ENCODE peak calls at places on chromosomes 5 and 9, in four cellular contexts. One of them, this sample, is unnamed.

GRCh38 chr5:107253246-107253645 is 417.5 kb downstream of the EFNA5 start:
- DNase-seq in GM12878: no peak
- DNase-seq in K562: no peak
- DNase-seq in H1: no peak
- DNase-seq in this sample: no peak

GRCh38 chr9:125495137-125496119 is 211.6 kb downstream of the MAPKAP1 start:
- DNase-seq in GM12878: peak
- DNase-seq in K562: no peak
- DNase-seq in H1: no peak
- DNase-seq in this sample: no peak

GRCh38 chr5:93573627-93573974 is 7.4 kb downstream of the NR2F1-AS1 start:
- DNase-seq in GM12878: no peak
- DNase-seq in K562: no peak
- DNase-seq in H1: no peak
- DNase-seq in this sample: no peak

GRCh38 chr5:123129811-123130210 is 40.8 kb downstream of the PRDM6 start:
- DNase-seq in GM12878: no peak
- DNase-seq in K562: no peak
- DNase-seq in H1: no peak
- DNase-seq in this sample: no peak

GRCh38 chr9:97682242-97682641 is 14.9 kb downstream of the XPA start:
- DNase-seq in GM12878: no peak
- DNase-seq in K562: no peak
- DNase-seq in H1: no peak
- DNase-seq in this sample: no peak

GRCh38 chr5:173498871-173499470 is 117.5 kb downstream of the BOD1 start:
- DNase-seq in GM12878: no peak
- DNase-seq in K562: no peak
- DNase-seq in H1: peak
- DNase-seq in this sample: no peak

GRCh38 chr9:70935856-70936255 is 185.6 kb downstream of the TRPM3 start:
- DNase-seq in GM12878: no peak
- DNase-seq in K562: no peak
- DNase-seq in H1: no peak
- DNase-seq in this sample: no peak

GRCh38 chr5:106454651-106455415 is 1215.9 kb downstream of the EFNA5 start:
- DNase-seq in GM12878: no peak
- DNase-seq in K562: no peak
- DNase-seq in H1: peak
- DNase-seq in this sample: peak

GRCh38 chr5:143629871-143630658 is 181.9 kb upstream of the HMHB1 start:
- DNase-seq in GM12878: no peak
- DNase-seq in K562: no peak
- DNase-seq in H1: no peak
- DNase-seq in this sample: no peak

GRCh38 chr5:62460578-62460983 is 48.0 kb downstream of the IPO11 start:
- DNase-seq in GM12878: no peak
- DNase-seq in K562: peak
- DNase-seq in H1: no peak
- DNase-seq in this sample: peak

GRCh38 chr5:33614039-33614438 is 173.3 kb downstream of the TARS1 start:
- DNase-seq in GM12878: no peak
- DNase-seq in K562: no peak
- DNase-seq in H1: no peak
- DNase-seq in this sample: no peak

GRCh38 chr5:100902406-100903035 is 561 bp downstream of the ST8SIA4 start:
- DNase-seq in GM12878: no peak
- DNase-seq in K562: no peak
- DNase-seq in H1: peak
- DNase-seq in this sample: no peak

DNA sequence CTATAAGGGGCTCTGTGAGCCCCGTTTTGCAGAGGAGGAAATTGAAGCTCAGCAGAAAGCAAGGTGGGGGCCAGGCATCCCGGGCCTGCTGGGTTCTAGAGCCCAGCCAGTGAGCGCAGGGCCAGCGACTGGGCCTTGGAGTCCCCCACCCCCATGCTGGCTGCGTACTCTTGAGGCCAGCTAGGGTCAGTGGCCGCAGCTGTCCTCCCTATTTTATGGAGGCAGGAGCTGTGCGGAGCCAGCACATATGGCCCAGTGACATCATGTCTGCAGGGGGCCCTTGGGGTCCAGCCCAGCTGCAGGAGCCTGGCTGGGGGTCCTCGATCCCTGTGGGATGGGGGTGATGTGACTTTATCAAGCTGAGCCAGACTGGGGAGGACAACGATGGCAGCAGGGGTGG is 71.3 kb downstream of the HMCN2 start:
- DNase-seq in GM12878: no peak
- DNase-seq in K562: no peak
- DNase-seq in H1: no peak
- DNase-seq in this sample: no peak
- TF ChIP-seq POLR2AphosphoS5 in GM12878: no peak
- TF ChIP-seq POLR2AphosphoS5 in K562: no peak
- TF ChIP-seq POLR2AphosphoS5 in H1: no peak
- TF ChIP-seq POLR2AphosphoS5 in this sample: no peak

GRCh38 chr5:141490771-141491170 is 1.9 kb downstream of the PCDHGC5 start:
- DNase-seq in GM12878: no peak
- DNase-seq in K562: no peak
- DNase-seq in H1: no peak
- DNase-seq in this sample: no peak

GRCh38 chr5:141490271-141490670 is 1.4 kb downstream of the PCDHGC5 start:
- DNase-seq in GM12878: no peak
- DNase-seq in K562: no peak
- DNase-seq in H1: no peak
- DNase-seq in this sample: no peak

GRCh38 chr5:141492168-141492885 is 3.4 kb downstream of the PCDHGC5 start:
- DNase-seq in GM12878: no peak
- DNase-seq in K562: no peak
- DNase-seq in H1: no peak
- DNase-seq in this sample: no peak

GRCh38 chr5:141489841-141490240 is 960 bp downstream of the PCDHGC5 start:
- DNase-seq in GM12878: no peak
- DNase-seq in K562: no peak
- DNase-seq in H1: no peak
- DNase-seq in this sample: no peak

DNA sequence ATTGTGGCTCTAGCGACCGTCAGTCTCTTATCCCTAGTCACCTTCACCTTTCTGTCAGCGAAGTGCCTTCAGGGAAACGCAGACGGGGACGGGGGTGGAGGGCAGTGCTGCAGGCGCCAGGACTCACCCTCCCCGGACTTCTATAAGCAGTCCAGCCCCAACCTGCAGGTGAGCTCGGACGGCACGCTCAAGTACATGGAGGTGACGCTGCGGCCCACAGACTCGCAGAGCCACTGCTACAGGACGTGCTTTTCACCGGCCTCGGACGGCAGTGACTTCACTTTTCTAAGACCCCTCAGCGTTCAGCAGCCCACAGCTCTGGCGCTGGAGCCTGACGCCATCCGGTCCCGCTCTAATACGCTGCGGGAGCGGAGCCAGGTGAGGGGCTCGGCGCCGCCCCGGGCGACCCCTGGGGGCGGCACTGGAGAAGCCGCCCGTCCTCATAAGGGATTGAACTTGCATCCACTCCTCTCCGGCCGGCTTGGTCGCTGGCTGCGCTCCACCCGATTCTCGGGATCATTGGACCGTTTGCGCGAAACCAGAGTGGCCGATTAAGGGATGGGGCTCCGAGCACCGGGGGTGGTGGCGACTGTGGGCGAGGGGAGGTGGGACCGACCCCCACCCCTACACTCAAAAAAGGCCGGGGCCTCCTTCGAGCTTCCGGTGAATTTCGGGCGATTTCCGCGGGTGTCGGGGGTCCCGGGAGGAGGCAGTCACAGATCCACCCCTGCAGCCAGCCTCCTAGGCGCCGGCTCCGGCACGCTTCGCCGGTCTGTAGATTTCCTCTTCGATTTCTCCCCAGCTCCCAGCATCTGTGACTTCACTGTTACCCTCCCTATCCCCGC is 2.7 kb downstream of the PCDHGC5 start:
- DNase-seq in GM12878: no peak
- DNase-seq in K562: no peak
- DNase-seq in H1: no peak
- DNase-seq in this sample: no peak
- TF ChIP-seq CHD2 in GM12878: no peak
- TF ChIP-seq CHD2 in K562: no peak
- TF ChIP-seq CHD2 in H1: no peak
- TF ChIP-seq CHD2 in this sample: no peak

DNA sequence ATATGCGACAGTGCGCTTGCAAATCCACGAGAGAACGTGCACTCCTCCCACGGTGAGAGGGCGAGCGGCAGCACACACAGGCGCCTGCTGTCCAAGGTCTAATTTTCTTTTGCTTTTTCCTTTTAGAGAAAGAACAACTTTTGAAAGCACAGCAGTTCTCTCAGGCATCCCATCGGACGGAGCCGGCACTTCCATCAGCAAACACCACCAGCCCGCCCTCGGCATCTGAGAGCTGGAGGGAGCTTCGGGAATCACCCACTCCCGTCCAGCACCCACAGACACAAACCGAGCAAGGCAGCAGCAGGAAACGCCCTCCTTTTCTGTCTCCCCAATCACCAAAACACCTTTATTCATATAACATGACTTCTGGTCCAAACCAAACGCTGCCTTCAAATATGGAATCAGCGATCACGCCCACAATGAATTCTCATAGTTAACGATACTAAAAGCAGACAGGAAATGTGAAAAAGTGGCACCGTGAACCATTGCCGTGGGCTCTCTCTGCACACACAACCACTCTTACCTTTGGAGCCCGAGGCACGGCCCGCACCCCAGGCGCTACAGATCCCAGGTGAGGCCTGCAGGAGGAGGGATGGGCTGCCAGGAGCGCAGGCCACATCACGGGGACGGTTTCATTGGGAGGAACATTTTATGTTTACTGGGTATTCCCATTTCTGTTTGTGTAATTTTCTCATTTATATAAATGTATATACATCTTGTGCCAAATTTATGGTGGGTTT is 14.2 kb downstream of the LPCAT1 start:
- DNase-seq in GM12878: no peak
- DNase-seq in K562: no peak
- DNase-seq in H1: peak
- DNase-seq in this sample: no peak
- TF ChIP-seq POLR2AphosphoS5 in GM12878: no peak
- TF ChIP-seq POLR2AphosphoS5 in K562: no peak
- TF ChIP-seq POLR2AphosphoS5 in H1: no peak
- TF ChIP-seq POLR2AphosphoS5 in this sample: no peak

GRCh38 chr5:128782446-128782845 is 182.8 kb upstream of the SLC27A6 start:
- DNase-seq in GM12878: no peak
- DNase-seq in K562: no peak
- DNase-seq in H1: no peak
- DNase-seq in this sample: no peak
- TF ChIP-seq CHD2 in GM12878: no peak
- TF ChIP-seq CHD2 in K562: no peak
- TF ChIP-seq CHD2 in H1: no peak
- TF ChIP-seq CHD2 in this sample: no peak

GRCh38 chr9:127895811-127896210 is 3.6 kb downstream of the ST6GALNAC6 start:
- DNase-seq in GM12878: no peak
- DNase-seq in K562: no peak
- DNase-seq in H1: no peak
- DNase-seq in this sample: no peak

GRCh38 chr9:127897194-127897692 is 2.2 kb downstream of the ST6GALNAC6 start:
- DNase-seq in GM12878: no peak
- DNase-seq in K562: peak
- DNase-seq in H1: peak
- DNase-seq in this sample: peak

GRCh38 chr9:127899200-127899943 is at the start of gene ST6GALNAC6:
- DNase-seq in GM12878: no peak
- DNase-seq in K562: peak
- DNase-seq in H1: peak
- DNase-seq in this sample: peak

GRCh38 chr9:127896395-127897193 is 2.8 kb downstream of the ST6GALNAC6 start:
- DNase-seq in GM12878: no peak
- DNase-seq in K562: no peak
- DNase-seq in H1: no peak
- DNase-seq in this sample: no peak

DNA sequence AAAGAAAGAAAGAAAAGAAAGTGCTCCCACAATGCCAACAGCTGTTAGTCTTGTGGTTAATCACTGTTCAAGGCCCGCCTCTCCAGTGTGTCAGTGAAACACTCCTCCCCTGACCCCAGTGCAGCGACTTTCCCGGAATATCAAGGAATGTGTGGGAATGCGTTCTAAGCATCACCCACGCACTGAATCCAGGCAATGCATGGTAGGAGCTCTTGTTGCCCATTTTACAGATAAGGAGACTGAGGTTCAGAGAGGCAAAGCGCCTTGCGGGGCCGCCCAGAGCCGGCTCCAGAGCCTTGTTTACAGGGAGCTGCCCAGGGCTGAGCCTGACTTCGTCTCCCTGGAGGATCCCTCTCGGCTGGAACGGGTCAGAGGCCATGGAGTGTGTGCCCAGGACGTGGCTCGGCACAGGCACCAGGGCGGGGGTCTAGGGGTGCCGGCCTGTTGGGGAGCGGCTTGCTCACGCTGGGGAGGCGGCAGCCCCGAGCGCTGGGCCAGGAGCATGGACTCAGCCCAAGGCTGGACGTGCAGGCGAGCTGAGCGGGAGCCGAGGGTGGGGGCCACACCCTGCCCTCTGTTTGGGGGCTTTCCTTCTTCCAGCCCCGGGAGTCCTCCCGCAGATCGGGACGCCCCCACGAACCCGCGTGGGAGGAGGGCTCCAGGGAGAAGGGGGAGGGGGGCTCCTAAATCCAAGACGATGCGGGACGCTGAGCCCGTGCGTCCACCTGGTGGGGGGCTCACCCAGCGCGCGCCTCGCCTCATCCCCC is 787 bp downstream of the ST6GALNAC6 start:
- DNase-seq in GM12878: no peak
- DNase-seq in K562: peak
- DNase-seq in H1: no peak
- DNase-seq in this sample: peak
- TF ChIP-seq POLR2AphosphoS5 in GM12878: no peak
- TF ChIP-seq POLR2AphosphoS5 in K562: no peak
- TF ChIP-seq POLR2AphosphoS5 in H1: no peak
- TF ChIP-seq POLR2AphosphoS5 in this sample: no peak

DNA sequence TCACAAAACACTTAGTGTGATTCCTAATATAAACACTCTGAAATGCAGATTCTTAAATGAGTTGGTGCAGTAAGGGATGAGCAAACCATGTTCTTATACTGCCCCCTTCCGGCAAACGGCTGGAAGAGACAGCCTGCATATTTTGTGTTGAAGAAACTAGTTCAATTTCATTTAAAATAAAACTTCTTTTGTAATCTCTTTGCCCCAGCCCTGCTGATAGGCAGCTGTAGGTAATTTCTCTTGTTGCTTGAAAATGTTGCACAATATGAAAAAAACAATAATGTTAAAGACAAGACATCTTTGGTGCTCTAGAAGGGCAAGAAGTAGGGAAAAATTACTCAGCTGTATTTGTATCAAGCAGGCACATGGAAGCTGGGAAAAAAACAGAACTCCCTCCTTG is 89.7 kb upstream of the CCNG1 start:
- DNase-seq in GM12878: peak
- DNase-seq in K562: peak
- DNase-seq in H1: peak
- DNase-seq in this sample: peak
- TF ChIP-seq CHD2 in GM12878: no peak
- TF ChIP-seq CHD2 in K562: no peak
- TF ChIP-seq CHD2 in H1: no peak
- TF ChIP-seq CHD2 in this sample: no peak

This sample was measured in SK-N-SH.